ENCODE peak calls at places on chromosome 5, in five cellular contexts. One of them, this sample, is unnamed.

GRCh38 chr5:135866044-135866443 is 29.6 kb downstream of the IL9 start:
- DNase-seq in stimulated activated CD8-positive, alpha-beta memory T cell treated with anti-CD3 and anti-CD28 coated beads, Interleukin-7, amount 100 ng/mL, for 24 hours: no peak
- DNase-seq in H1: no peak
- DNase-seq in GM13976: no peak
- DNase-seq in amniotic stem cell: no peak
- DNase-seq in this sample: no peak

GRCh38 chr5:169071-169727 is 22.1 kb upstream of the LRRC14B start:
- DNase-seq in GM13976: no peak
- DNase-seq in H1: no peak
- DNase-seq in stimulated activated CD8-positive, alpha-beta memory T cell treated with anti-CD3 and anti-CD28 coated beads, Interleukin-7, amount 100 ng/mL, for 24 hours: no peak
- DNase-seq in amniotic stem cell: peak
- DNase-seq in this sample: peak

GRCh38 chr5:18772475-18772874 is 1138.2 kb downstream of the TAF11L14 start:
- DNase-seq in stimulated activated CD8-positive, alpha-beta memory T cell treated with anti-CD3 and anti-CD28 coated beads, Interleukin-7, amount 100 ng/mL, for 24 hours: no peak
- DNase-seq in GM13976: no peak
- DNase-seq in H1: no peak
- DNase-seq in amniotic stem cell: no peak
- DNase-seq in this sample: no peak

GRCh38 chr5:142301487-142302035 is 23.3 kb downstream of the SPRY4 start:
- DNase-seq in amniotic stem cell: no peak
- DNase-seq in GM13976: no peak
- DNase-seq in H1: no peak
- DNase-seq in stimulated activated CD8-positive, alpha-beta memory T cell treated with anti-CD3 and anti-CD28 coated beads, Interleukin-7, amount 100 ng/mL, for 24 hours: no peak
- DNase-seq in this sample: no peak

GRCh38 chr5:157971466-157972324 is 112.8 kb upstream of the CLINT1 start:
- DNase-seq in GM13976: no peak
- DNase-seq in stimulated activated CD8-positive, alpha-beta memory T cell treated with anti-CD3 and anti-CD28 coated beads, Interleukin-7, amount 100 ng/mL, for 24 hours: no peak
- DNase-seq in H1: peak
- DNase-seq in amniotic stem cell: no peak
- DNase-seq in this sample: no peak

GRCh38 chr5:113510836-113511451 is 2.5 kb upstream of the YTHDC2 start:
- DNase-seq in H1: no peak
- DNase-seq in GM13976: peak
- DNase-seq in stimulated activated CD8-positive, alpha-beta memory T cell treated with anti-CD3 and anti-CD28 coated beads, Interleukin-7, amount 100 ng/mL, for 24 hours: no peak
- DNase-seq in amniotic stem cell: no peak
- DNase-seq in this sample: no peak

GRCh38 chr5:161544350-161544765 is 2.2 kb downstream of the GABRB2 start:
- DNase-seq in stimulated activated CD8-positive, alpha-beta memory T cell treated with anti-CD3 and anti-CD28 coated beads, Interleukin-7, amount 100 ng/mL, for 24 hours: no peak
- DNase-seq in amniotic stem cell: no peak
- DNase-seq in H1: peak
- DNase-seq in GM13976: peak
- DNase-seq in this sample: no peak

GRCh38 chr5:172498431-172499129 is 44.3 kb upstream of the SH3PXD2B start:
- DNase-seq in amniotic stem cell: no peak
- DNase-seq in H1: peak
- DNase-seq in stimulated activated CD8-positive, alpha-beta memory T cell treated with anti-CD3 and anti-CD28 coated beads, Interleukin-7, amount 100 ng/mL, for 24 hours: no peak
- DNase-seq in GM13976: no peak
- DNase-seq in this sample: no peak

GRCh38 chr5:160619381-160619780 is 197.7 kb downstream of the PTTG1 start:
- DNase-seq in GM13976: no peak
- DNase-seq in amniotic stem cell: no peak
- DNase-seq in stimulated activated CD8-positive, alpha-beta memory T cell treated with anti-CD3 and anti-CD28 coated beads, Interleukin-7, amount 100 ng/mL, for 24 hours: no peak
- DNase-seq in H1: no peak
- DNase-seq in this sample: no peak

GRCh38 chr5:122091942-122092600 is 14.0 kb upstream of the LOX start:
- DNase-seq in stimulated activated CD8-positive, alpha-beta memory T cell treated with anti-CD3 and anti-CD28 coated beads, Interleukin-7, amount 100 ng/mL, for 24 hours: no peak
- DNase-seq in H1: no peak
- DNase-seq in GM13976: no peak
- DNase-seq in amniotic stem cell: no peak
- DNase-seq in this sample: no peak

GRCh38 chr5:24598926-24599325 is 45.9 kb downstream of the CDH10 start:
- DNase-seq in H1: no peak
- DNase-seq in amniotic stem cell: no peak
- DNase-seq in GM13976: no peak
- DNase-seq in stimulated activated CD8-positive, alpha-beta memory T cell treated with anti-CD3 and anti-CD28 coated beads, Interleukin-7, amount 100 ng/mL, for 24 hours: no peak
- DNase-seq in this sample: no peak

GRCh38 chr5:172361566-172362238 is 78.1 kb upstream of the UBTD2 start:
- DNase-seq in amniotic stem cell: peak
- DNase-seq in stimulated activated CD8-positive, alpha-beta memory T cell treated with anti-CD3 and anti-CD28 coated beads, Interleukin-7, amount 100 ng/mL, for 24 hours: no peak
- DNase-seq in GM13976: no peak
- DNase-seq in H1: no peak
- DNase-seq in this sample: peak

GRCh38 chr5:133384120-133384855 is 228.1 kb downstream of the FSTL4 start:
- DNase-seq in amniotic stem cell: no peak
- DNase-seq in stimulated activated CD8-positive, alpha-beta memory T cell treated with anti-CD3 and anti-CD28 coated beads, Interleukin-7, amount 100 ng/mL, for 24 hours: no peak
- DNase-seq in H1: no peak
- DNase-seq in GM13976: no peak
- DNase-seq in this sample: no peak

GRCh38 chr5:130923543-130924159 is 241.4 kb downstream of the HINT1 start:
- DNase-seq in amniotic stem cell: no peak
- DNase-seq in GM13976: no peak
- DNase-seq in stimulated activated CD8-positive, alpha-beta memory T cell treated with anti-CD3 and anti-CD28 coated beads, Interleukin-7, amount 100 ng/mL, for 24 hours: no peak
- DNase-seq in H1: no peak
- DNase-seq in this sample: no peak

GRCh38 chr5:66558562-66558961 is 37.6 kb upstream of the MAST4 start:
- DNase-seq in GM13976: peak
- DNase-seq in stimulated activated CD8-positive, alpha-beta memory T cell treated with anti-CD3 and anti-CD28 coated beads, Interleukin-7, amount 100 ng/mL, for 24 hours: no peak
- DNase-seq in H1: no peak
- DNase-seq in amniotic stem cell: no peak
- DNase-seq in this sample: no peak

GRCh38 chr5:149452007-149452664 is 73.0 kb upstream of the IL17B start:
- DNase-seq in stimulated activated CD8-positive, alpha-beta memory T cell treated with anti-CD3 and anti-CD28 coated beads, Interleukin-7, amount 100 ng/mL, for 24 hours: no peak
- DNase-seq in GM13976: no peak
- DNase-seq in H1: no peak
- DNase-seq in amniotic stem cell: no peak
- DNase-seq in this sample: no peak

GRCh38 chr5:94025788-94026473 is 284.5 kb upstream of the POU5F2 start:
- DNase-seq in H1: no peak
- DNase-seq in GM13976: no peak
- DNase-seq in stimulated activated CD8-positive, alpha-beta memory T cell treated with anti-CD3 and anti-CD28 coated beads, Interleukin-7, amount 100 ng/mL, for 24 hours: no peak
- DNase-seq in amniotic stem cell: no peak
- DNase-seq in this sample: no peak

GRCh38 chr5:115963566-115963965 is 1.3 kb downstream of the LVRN start:
- DNase-seq in GM13976: no peak
- DNase-seq in H1: no peak
- DNase-seq in amniotic stem cell: no peak
- DNase-seq in stimulated activated CD8-positive, alpha-beta memory T cell treated with anti-CD3 and anti-CD28 coated beads, Interleukin-7, amount 100 ng/mL, for 24 hours: no peak
- DNase-seq in this sample: no peak

GRCh38 chr5:166430491-166431319 is 1860.7 kb upstream of the WWC1 start:
- DNase-seq in H1: peak
- DNase-seq in stimulated activated CD8-positive, alpha-beta memory T cell treated with anti-CD3 and anti-CD28 coated beads, Interleukin-7, amount 100 ng/mL, for 24 hours: no peak
- DNase-seq in amniotic stem cell: no peak
- DNase-seq in GM13976: no peak
- DNase-seq in this sample: no peak

GRCh38 chr5:127650649-127651048 is 1.8 kb downstream of the CTXN3 start:
- DNase-seq in amniotic stem cell: no peak
- DNase-seq in GM13976: no peak
- DNase-seq in H1: no peak
- DNase-seq in stimulated activated CD8-positive, alpha-beta memory T cell treated with anti-CD3 and anti-CD28 coated beads, Interleukin-7, amount 100 ng/mL, for 24 hours: no peak
- DNase-seq in this sample: no peak

GRCh38 chr5:116237917-116238502 is 153.2 kb downstream of the COMMD10 start:
- DNase-seq in amniotic stem cell: no peak
- DNase-seq in GM13976: no peak
- DNase-seq in H1: no peak
- DNase-seq in stimulated activated CD8-positive, alpha-beta memory T cell treated with anti-CD3 and anti-CD28 coated beads, Interleukin-7, amount 100 ng/mL, for 24 hours: no peak
- DNase-seq in this sample: no peak

GRCh38 chr5:150656191-150657132 is 4.6 kb upstream of the MYOZ3 start:
- DNase-seq in GM13976: peak
- DNase-seq in H1: peak
- DNase-seq in stimulated activated CD8-positive, alpha-beta memory T cell treated with anti-CD3 and anti-CD28 coated beads, Interleukin-7, amount 100 ng/mL, for 24 hours: peak
- DNase-seq in amniotic stem cell: no peak
- DNase-seq in this sample: no peak

GRCh38 chr5:89480406-89481007 is 597.5 kb upstream of the MEF2C start:
- DNase-seq in GM13976: no peak
- DNase-seq in stimulated activated CD8-positive, alpha-beta memory T cell treated with anti-CD3 and anti-CD28 coated beads, Interleukin-7, amount 100 ng/mL, for 24 hours: no peak
- DNase-seq in amniotic stem cell: no peak
- DNase-seq in H1: no peak
- DNase-seq in this sample: no peak

GRCh38 chr5:172114875-172115422 is 73.1 kb downstream of the STK10 start:
- DNase-seq in stimulated activated CD8-positive, alpha-beta memory T cell treated with anti-CD3 and anti-CD28 coated beads, Interleukin-7, amount 100 ng/mL, for 24 hours: peak
- DNase-seq in amniotic stem cell: no peak
- DNase-seq in GM13976: peak
- DNase-seq in H1: no peak
- DNase-seq in this sample: no peak

GRCh38 chr5:34490501-34491250 is 165.5 kb upstream of the RAI14 start:
- DNase-seq in H1: peak
- DNase-seq in GM13976: no peak
- DNase-seq in amniotic stem cell: no peak
- DNase-seq in stimulated activated CD8-positive, alpha-beta memory T cell treated with anti-CD3 and anti-CD28 coated beads, Interleukin-7, amount 100 ng/mL, for 24 hours: no peak
- DNase-seq in this sample: no peak

GRCh38 chr5:176436641-176437040 is 11.5 kb upstream of the FAF2 start:
- DNase-seq in H1: no peak
- DNase-seq in stimulated activated CD8-positive, alpha-beta memory T cell treated with anti-CD3 and anti-CD28 coated beads, Interleukin-7, amount 100 ng/mL, for 24 hours: no peak
- DNase-seq in GM13976: no peak
- DNase-seq in amniotic stem cell: no peak
- DNase-seq in this sample: no peak